ENCODE peak calls at places on chromosome 22, in seven cellular contexts. W is AG04450; J is AG09319; Y is HCEC 1CT; G is posterior vena cava; S is neural crest cell; N is activated CD4-positive, alpha-beta T cell treated with anti-CD3 and anti-CD28 coated beads, Interleukin-2, amount 50 U/mL, for 24 hours. B is an unnamed sample.

GRCh38 chr22:26648011-26648497 is 9.3 kb upstream of the MIAT start:
- DNase-seq in N (no peak), G (no peak), Y (no peak), J (no peak), W (no peak), S (no peak), B (no peak)

GRCh38 chr22:49334589-49334873 is 493.1 kb downstream of the BRD1 start:
- DNase-seq in W (no peak), J (no peak), S (no peak), G (no peak), N (no peak), Y (no peak), B (no peak)

GRCh38 chr22:44383652-44384562 is 71.2 kb upstream of the SHISAL1 start:
- DNase-seq in N (no peak), Y (no peak), W (no peak), J (no peak), S (no peak), G (peak), B (no peak)

GRCh38 chr22:46292727-46293126 is 3.9 kb upstream of the GTSE1 start:
- DNase-seq in S (no peak), W (no peak), Y (no peak), J (no peak), N (no peak), G (no peak), B (no peak)

GRCh38 chr22:30671071-30671470 is 3.4 kb upstream of the DUSP18 start:
- DNase-seq in N (no peak), J (no peak), W (no peak), Y (no peak), G (no peak), S (no peak), B (no peak)

GRCh38 chr22:40728731-40729189 is 49.5 kb downstream of the MCHR1 start:
- DNase-seq in G (no peak), Y (no peak), J (no peak), W (no peak), S (no peak), N (peak), B (peak)

GRCh38 chr22:46036558-46037408 is 59.8 kb upstream of the WNT7B start:
- DNase-seq in G (no peak), J (no peak), Y (peak), N (no peak), S (no peak), W (no peak), B (no peak)

GRCh38 chr22:48096846-48097665 is 1334.6 kb downstream of the TBC1D22A start:
- DNase-seq in G (no peak), J (no peak), N (no peak), Y (no peak), W (no peak), S (no peak), B (no peak)

GRCh38 chr22:45977551-45978274 is 751 bp upstream of the WNT7B start:
- DNase-seq in S (no peak), J (no peak), W (no peak), Y (no peak), G (no peak), N (no peak), B (no peak)

GRCh38 chr22:20610243-20610686 is 102.9 kb downstream of the MED15 start:
- DNase-seq in W (no peak), J (no peak), N (no peak), G (no peak), S (no peak), Y (no peak), B (no peak)

GRCh38 chr22:28435960-28436359 is 243.7 kb downstream of the TTC28 start:
- DNase-seq in N (no peak), W (no peak), J (no peak), Y (peak), S (no peak), G (no peak), B (no peak)

GRCh38 chr22:47090591-47091240 is 328.3 kb downstream of the TBC1D22A start:
- DNase-seq in N (no peak), W (peak), J (peak), G (no peak), S (no peak), Y (no peak), B (no peak)

GRCh38 chr22:30221121-30221992 is 25.2 kb downstream of the LIF start:
- DNase-seq in S (no peak), W (no peak), J (no peak), Y (no peak), N (no peak), G (no peak), B (no peak)

GRCh38 chr22:43999378-43999777 is 24.7 kb upstream of the PARVB start:
- DNase-seq in Y (no peak), W (no peak), G (no peak), S (no peak), J (no peak), N (no peak), B (no peak)

GRCh38 chr22:24137595-24137994 is 43.7 kb upstream of the SUSD2 start:
- DNase-seq in N (no peak), Y (peak), J (peak), W (peak), G (no peak), S (no peak), B (no peak)

GRCh38 chr22:42270512-42271190 is at the start of gene TCF20:
- DNase-seq in J (no peak), G (peak), N (peak), Y (peak), S (peak), W (no peak), B (no peak)

GRCh38 chr22:28951530-28951929 is 68.2 kb downstream of the ZNRF3 start:
- DNase-seq in N (no peak), G (no peak), S (no peak), J (no peak), Y (no peak), W (no peak), B (no peak)

GRCh38 chr22:28951969-28952521 is 68.7 kb downstream of the ZNRF3 start:
- DNase-seq in Y (peak), N (no peak), G (no peak), J (no peak), S (no peak), W (no peak), B (no peak)

GRCh38 chr22:44698531-44699421 is 3.2 kb upstream of the PRR5 start:
- DNase-seq in Y (peak), G (no peak), J (peak), W (peak), S (no peak), N (no peak), B (no peak)

GRCh38 chr22:42179616-42180015 is 49.0 kb upstream of the CYP2D6 start:
- DNase-seq in Y (peak), G (no peak), J (peak), N (no peak), W (peak), S (no peak), B (peak)

GRCh38 chr22:21832291-21833290 is 34.9 kb downstream of the MAPK1 start:
- DNase-seq in N (no peak), G (no peak), W (no peak), J (no peak), S (no peak), Y (no peak), B (no peak)

GRCh38 chr22:50270302-50271010 is at the start of gene MAPK11:
- DNase-seq in W (no peak), G (peak), N (peak), J (no peak), S (peak), Y (peak), B (no peak)

GRCh38 chr22:49322861-49323622 is 504.6 kb downstream of the BRD1 start:
- DNase-seq in G (peak), J (no peak), W (no peak), Y (no peak), N (no peak), S (no peak), B (no peak)